ENCODE peak calls at places on chromosomes 5 and 9, in five cellular contexts. One of them, this sample, is unnamed.

GRCh38 chr9:109574061-109574882 is 76.2 kb upstream of the PTPN3 start:
- DNase-seq in cardiac fibroblast: peak
- DNase-seq in nephron progenitor cell: peak
- DNase-seq in epithelial cell of esophagus: peak
- DNase-seq in AG10803: peak
- DNase-seq in this sample: peak

GRCh38 chr5:34660444-34660843 is 4.3 kb downstream of the RAI14 start:
- DNase-seq in cardiac fibroblast: peak
- DNase-seq in epithelial cell of esophagus: peak
- DNase-seq in AG10803: peak
- DNase-seq in nephron progenitor cell: no peak
- DNase-seq in this sample: no peak

GRCh38 chr9:92664394-92665152 is 5.4 kb downstream of the IPPK start:
- DNase-seq in AG10803: no peak
- DNase-seq in epithelial cell of esophagus: no peak
- DNase-seq in cardiac fibroblast: no peak
- DNase-seq in nephron progenitor cell: no peak
- DNase-seq in this sample: no peak

GRCh38 chr5:60803712-60804111 is 40.4 kb downstream of the ELOVL7 start:
- DNase-seq in AG10803: no peak
- DNase-seq in epithelial cell of esophagus: no peak
- DNase-seq in cardiac fibroblast: no peak
- DNase-seq in nephron progenitor cell: no peak
- DNase-seq in this sample: no peak

GRCh38 chr5:81572201-81572600 is 178.3 kb upstream of the ACOT12 start:
- DNase-seq in cardiac fibroblast: no peak
- DNase-seq in nephron progenitor cell: no peak
- DNase-seq in epithelial cell of esophagus: no peak
- DNase-seq in AG10803: peak
- DNase-seq in this sample: no peak

GRCh38 chr9:2016411-2017208 is 1.5 kb downstream of the SMARCA2 start:
- DNase-seq in cardiac fibroblast: peak
- DNase-seq in epithelial cell of esophagus: peak
- DNase-seq in nephron progenitor cell: peak
- DNase-seq in AG10803: peak
- DNase-seq in this sample: peak

GRCh38 chr5:78829811-78830499 is 155.2 kb downstream of the ARSB start:
- DNase-seq in epithelial cell of esophagus: no peak
- DNase-seq in AG10803: peak
- DNase-seq in nephron progenitor cell: no peak
- DNase-seq in cardiac fibroblast: peak
- DNase-seq in this sample: no peak

GRCh38 chr9:117903453-117903852 is 199.2 kb downstream of the TLR4 start:
- DNase-seq in epithelial cell of esophagus: no peak
- DNase-seq in cardiac fibroblast: no peak
- DNase-seq in nephron progenitor cell: no peak
- DNase-seq in AG10803: no peak
- DNase-seq in this sample: no peak

GRCh38 chr5:95846554-95847260 is 24.2 kb upstream of the GLRX start:
- DNase-seq in AG10803: peak
- DNase-seq in epithelial cell of esophagus: peak
- DNase-seq in nephron progenitor cell: peak
- DNase-seq in cardiac fibroblast: peak
- DNase-seq in this sample: peak

GRCh38 chr9:18720691-18721090 is 246.7 kb downstream of the ADAMTSL1 start:
- DNase-seq in nephron progenitor cell: no peak
- DNase-seq in AG10803: peak
- DNase-seq in cardiac fibroblast: no peak
- DNase-seq in epithelial cell of esophagus: no peak
- DNase-seq in this sample: no peak

GRCh38 chr9:112705773-112706427 is 12.0 kb downstream of the INIP start:
- DNase-seq in cardiac fibroblast: peak
- DNase-seq in AG10803: peak
- DNase-seq in epithelial cell of esophagus: peak
- DNase-seq in nephron progenitor cell: peak
- DNase-seq in this sample: peak

GRCh38 chr9:36007309-36007708 is 29.4 kb upstream of the RECK start:
- DNase-seq in AG10803: no peak
- DNase-seq in cardiac fibroblast: no peak
- DNase-seq in nephron progenitor cell: no peak
- DNase-seq in epithelial cell of esophagus: no peak
- DNase-seq in this sample: no peak

GRCh38 chr9:72351538-72352453 is 13.2 kb downstream of the ZFAND5 start:
- DNase-seq in AG10803: no peak
- DNase-seq in cardiac fibroblast: no peak
- DNase-seq in nephron progenitor cell: no peak
- DNase-seq in epithelial cell of esophagus: peak
- DNase-seq in this sample: no peak

GRCh38 chr5:141260458-141261237 is 15.5 kb downstream of the PCDHB15 start:
- DNase-seq in cardiac fibroblast: no peak
- DNase-seq in nephron progenitor cell: no peak
- DNase-seq in AG10803: no peak
- DNase-seq in epithelial cell of esophagus: peak
- DNase-seq in this sample: no peak

GRCh38 chr5:125888358-125888757 is 534.9 kb upstream of the GRAMD2B start:
- DNase-seq in epithelial cell of esophagus: no peak
- DNase-seq in cardiac fibroblast: no peak
- DNase-seq in AG10803: no peak
- DNase-seq in nephron progenitor cell: no peak
- DNase-seq in this sample: no peak

GRCh38 chr9:1071730-1072129 is 21.6 kb downstream of the DMRT2 start:
- DNase-seq in cardiac fibroblast: no peak
- DNase-seq in AG10803: no peak
- DNase-seq in epithelial cell of esophagus: peak
- DNase-seq in nephron progenitor cell: no peak
- DNase-seq in this sample: no peak

GRCh38 chr9:120603010-120603409 is 23.0 kb upstream of the CDK5RAP2 start:
- DNase-seq in epithelial cell of esophagus: no peak
- DNase-seq in nephron progenitor cell: no peak
- DNase-seq in cardiac fibroblast: no peak
- DNase-seq in AG10803: no peak
- DNase-seq in this sample: no peak

GRCh38 chr5:5521029-5521428 is 98.6 kb downstream of the ICE1 start:
- DNase-seq in cardiac fibroblast: no peak
- DNase-seq in AG10803: no peak
- DNase-seq in epithelial cell of esophagus: no peak
- DNase-seq in nephron progenitor cell: no peak
- DNase-seq in this sample: no peak

GRCh38 chr5:13346401-13346800 is 598.1 kb downstream of the DNAH5 start:
- DNase-seq in epithelial cell of esophagus: no peak
- DNase-seq in cardiac fibroblast: no peak
- DNase-seq in nephron progenitor cell: no peak
- DNase-seq in AG10803: no peak
- DNase-seq in this sample: no peak

GRCh38 chr5:141298376-141298775 is 5.5 kb downstream of the SLC25A2 start:
- DNase-seq in nephron progenitor cell: no peak
- DNase-seq in cardiac fibroblast: peak
- DNase-seq in epithelial cell of esophagus: no peak
- DNase-seq in AG10803: no peak
- DNase-seq in this sample: no peak

GRCh38 chr5:162637501-162637900 is 569.9 kb downstream of the GABRG2 start:
- DNase-seq in cardiac fibroblast: no peak
- DNase-seq in AG10803: no peak
- DNase-seq in epithelial cell of esophagus: no peak
- DNase-seq in nephron progenitor cell: no peak
- DNase-seq in this sample: no peak

GRCh38 chr9:115596743-115597080 is 478.8 kb upstream of the TNC start:
- DNase-seq in epithelial cell of esophagus: no peak
- DNase-seq in nephron progenitor cell: no peak
- DNase-seq in cardiac fibroblast: no peak
- DNase-seq in AG10803: no peak
- DNase-seq in this sample: no peak

GRCh38 chr5:89756955-89757354 is 652.6 kb downstream of the CETN3 start:
- DNase-seq in epithelial cell of esophagus: no peak
- DNase-seq in AG10803: no peak
- DNase-seq in nephron progenitor cell: no peak
- DNase-seq in cardiac fibroblast: peak
- DNase-seq in this sample: no peak

GRCh38 chr9:77016526-77017504 is 2.6 kb upstream of the FOXB2 start:
- DNase-seq in cardiac fibroblast: no peak
- DNase-seq in AG10803: no peak
- DNase-seq in epithelial cell of esophagus: no peak
- DNase-seq in nephron progenitor cell: peak
- DNase-seq in this sample: peak

GRCh38 chr9:94610181-94610591 is 16.6 kb upstream of the FBP2 start:
- DNase-seq in epithelial cell of esophagus: no peak
- DNase-seq in nephron progenitor cell: no peak
- DNase-seq in cardiac fibroblast: no peak
- DNase-seq in AG10803: no peak
- DNase-seq in this sample: no peak

GRCh38 chr5:134568761-134569725 is 43.6 kb downstream of the JADE2 start:
- DNase-seq in nephron progenitor cell: peak
- DNase-seq in cardiac fibroblast: peak
- DNase-seq in AG10803: peak
- DNase-seq in epithelial cell of esophagus: no peak
- DNase-seq in this sample: no peak

GRCh38 chr9:115548826-115549225 is 430.9 kb upstream of the TNC start:
- DNase-seq in cardiac fibroblast: no peak
- DNase-seq in epithelial cell of esophagus: peak
- DNase-seq in AG10803: peak
- DNase-seq in nephron progenitor cell: no peak
- DNase-seq in this sample: no peak

GRCh38 chr9:7140401-7140800 is 382.6 kb downstream of the KDM4C start:
- DNase-seq in epithelial cell of esophagus: no peak
- DNase-seq in AG10803: no peak
- DNase-seq in nephron progenitor cell: no peak
- DNase-seq in cardiac fibroblast: no peak
- DNase-seq in this sample: no peak

GRCh38 chr5:75734913-75735789 is 17.9 kb upstream of the POC5 start:
- DNase-seq in cardiac fibroblast: peak
- DNase-seq in AG10803: peak
- DNase-seq in nephron progenitor cell: peak
- DNase-seq in epithelial cell of esophagus: peak
- DNase-seq in this sample: peak

GRCh38 chr9:2767800-2768199 is 50.5 kb downstream of the KCNV2 start:
- DNase-seq in nephron progenitor cell: no peak
- DNase-seq in cardiac fibroblast: no peak
- DNase-seq in epithelial cell of esophagus: no peak
- DNase-seq in AG10803: no peak
- DNase-seq in this sample: no peak

GRCh38 chr5:169742773-169743296 is 105.8 kb downstream of the DOCK2 start:
- DNase-seq in nephron progenitor cell: no peak
- DNase-seq in AG10803: peak
- DNase-seq in epithelial cell of esophagus: peak
- DNase-seq in cardiac fibroblast: peak
- DNase-seq in this sample: no peak

GRCh38 chr5:88724201-88724600 is 158.8 kb downstream of the MEF2C start:
- DNase-seq in AG10803: no peak
- DNase-seq in epithelial cell of esophagus: peak
- DNase-seq in cardiac fibroblast: peak
- DNase-seq in nephron progenitor cell: no peak
- DNase-seq in this sample: no peak
- TF ChIP-seq CTCF in AG10803: peak
- TF ChIP-seq CTCF in epithelial cell of esophagus: peak
- TF ChIP-seq CTCF in cardiac fibroblast: peak
- TF ChIP-seq CTCF in nephron progenitor cell: no peak
- TF ChIP-seq CTCF in this sample: peak

DNA sequence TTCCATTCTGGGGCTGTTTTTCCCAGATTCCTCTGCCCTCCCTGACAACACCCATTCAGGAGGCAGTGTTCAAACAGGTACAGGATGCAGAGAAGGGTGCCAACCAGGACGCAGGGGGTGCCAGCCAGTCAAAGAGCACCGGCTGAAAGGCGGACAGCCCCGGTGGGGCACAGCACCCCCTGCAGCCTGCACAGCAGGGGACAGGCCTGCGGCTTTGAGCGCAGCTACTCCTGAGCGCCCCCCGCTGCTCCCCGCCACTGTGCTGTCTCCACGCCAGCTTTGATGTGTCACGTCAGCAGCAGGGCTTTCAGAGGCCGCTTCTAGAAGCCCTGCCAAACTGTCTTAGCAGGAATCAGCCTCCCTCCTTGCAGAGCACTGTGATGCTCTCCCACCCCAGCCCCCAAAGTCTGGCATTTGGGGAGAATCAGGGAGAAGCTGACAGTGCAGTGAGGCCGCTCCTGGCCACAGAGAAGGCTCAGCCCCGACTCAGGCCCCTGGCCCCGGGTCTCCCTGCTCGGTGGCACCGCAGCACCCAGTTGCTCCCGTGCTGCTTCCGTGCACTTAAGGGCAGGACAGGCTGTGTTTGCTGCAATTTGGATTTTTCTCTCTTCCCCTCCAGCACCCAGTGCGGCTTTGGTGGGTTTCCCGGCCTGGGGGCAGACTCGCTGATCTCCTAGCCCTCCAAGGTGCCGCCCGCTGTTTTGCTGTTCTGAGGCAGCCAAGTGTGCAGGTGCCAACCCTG is 20.3 kb downstream of the AK8 start:
- DNase-seq in nephron progenitor cell: peak
- DNase-seq in AG10803: peak
- DNase-seq in epithelial cell of esophagus: no peak
- DNase-seq in cardiac fibroblast: peak
- DNase-seq in this sample: no peak
- TF ChIP-seq CTCF in nephron progenitor cell: no peak
- TF ChIP-seq CTCF in AG10803: no peak
- TF ChIP-seq CTCF in epithelial cell of esophagus: no peak
- TF ChIP-seq CTCF in cardiac fibroblast: peak
- TF ChIP-seq CTCF in this sample: no peak

GRCh38 chr9:88661759-88662158 is 126.8 kb downstream of the NXNL2 start:
- DNase-seq in cardiac fibroblast: peak
- DNase-seq in AG10803: no peak
- DNase-seq in epithelial cell of esophagus: peak
- DNase-seq in nephron progenitor cell: no peak
- DNase-seq in this sample: no peak
- TF ChIP-seq CTCF in cardiac fibroblast: no peak
- TF ChIP-seq CTCF in AG10803: no peak
- TF ChIP-seq CTCF in epithelial cell of esophagus: no peak
- TF ChIP-seq CTCF in nephron progenitor cell: no peak
- TF ChIP-seq CTCF in this sample: no peak

GRCh38 chr9:90611121-90611520 is 31.5 kb downstream of the DIRAS2 start:
- DNase-seq in nephron progenitor cell: no peak
- DNase-seq in epithelial cell of esophagus: no peak
- DNase-seq in cardiac fibroblast: no peak
- DNase-seq in AG10803: no peak
- DNase-seq in this sample: no peak

GRCh38 chr9:90607701-90608122 is 34.9 kb downstream of the DIRAS2 start:
- DNase-seq in nephron progenitor cell: no peak
- DNase-seq in AG10803: no peak
- DNase-seq in epithelial cell of esophagus: no peak
- DNase-seq in cardiac fibroblast: no peak
- DNase-seq in this sample: no peak

GRCh38 chr9:90611568-90611967 is 31.1 kb downstream of the DIRAS2 start:
- DNase-seq in cardiac fibroblast: no peak
- DNase-seq in epithelial cell of esophagus: no peak
- DNase-seq in AG10803: no peak
- DNase-seq in nephron progenitor cell: no peak
- DNase-seq in this sample: no peak

GRCh38 chr9:90612957-90613356 is 29.7 kb downstream of the DIRAS2 start:
- DNase-seq in AG10803: no peak
- DNase-seq in nephron progenitor cell: no peak
- DNase-seq in cardiac fibroblast: no peak
- DNase-seq in epithelial cell of esophagus: no peak
- DNase-seq in this sample: no peak

DNA sequence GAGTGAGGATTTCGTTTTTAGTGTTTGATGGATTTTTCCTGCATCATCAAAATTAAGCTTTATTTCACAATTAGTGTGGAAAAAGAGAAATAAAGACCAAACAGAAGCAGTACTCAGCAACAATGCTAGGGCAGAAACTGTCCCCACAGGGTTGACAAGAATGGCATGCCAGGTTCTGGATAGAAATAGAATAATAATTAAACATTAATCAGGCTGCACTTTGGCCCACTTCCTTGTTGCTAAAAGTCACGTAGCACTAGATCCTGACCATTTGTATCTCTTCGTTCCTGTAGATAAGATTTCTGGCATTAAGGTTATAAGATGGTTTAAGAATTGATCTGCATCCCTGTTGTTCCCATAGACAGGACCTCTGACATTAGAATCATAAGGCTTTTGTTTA is 34.5 kb downstream of the DIRAS2 start:
- DNase-seq in AG10803: no peak
- DNase-seq in nephron progenitor cell: no peak
- DNase-seq in epithelial cell of esophagus: no peak
- DNase-seq in cardiac fibroblast: no peak
- DNase-seq in this sample: no peak
- TF ChIP-seq CTCF in AG10803: no peak
- TF ChIP-seq CTCF in nephron progenitor cell: no peak
- TF ChIP-seq CTCF in epithelial cell of esophagus: no peak
- TF ChIP-seq CTCF in cardiac fibroblast: no peak
- TF ChIP-seq CTCF in this sample: no peak

This sample was measured in endothelial cell.